ENCODE peak calls at places on chromosomes 1 and 21, in nine cellular contexts. One of them, this sample, is unnamed.

GRCh38 chr1:172165403-172165802 is 255.1 kb upstream of the C1orf105 start:
- DNase-seq in activated effector memory CD4-positive, alpha-beta T cell treated with anti-CD3 and anti-CD28 coated beads, Interleukin-2, amount 50 U/mL, for 16 hours: no peak
- DNase-seq in endodermal cell: no peak
- DNase-seq in BE2C: no peak
- DNase-seq in heart right ventricle: no peak
- DNase-seq in GM18507: no peak
- DNase-seq in ELR: no peak
- DNase-seq in stimulated activated CD4-positive, alpha-beta T cell treated with anti-CD3 and anti-CD28 coated beads, Interleukin-4, amount 100 ng/mL, for 1 hour: no peak
- DNase-seq in anterior cingulate cortex: no peak
- DNase-seq in this sample: no peak

GRCh38 chr1:215185067-215185620 is 102.6 kb downstream of the KCNK2 start:
- DNase-seq in BE2C: no peak
- DNase-seq in stimulated activated CD4-positive, alpha-beta T cell treated with anti-CD3 and anti-CD28 coated beads, Interleukin-4, amount 100 ng/mL, for 1 hour: no peak
- DNase-seq in GM18507: no peak
- DNase-seq in endodermal cell: no peak
- DNase-seq in ELR: no peak
- DNase-seq in heart right ventricle: no peak
- DNase-seq in anterior cingulate cortex: no peak
- DNase-seq in activated effector memory CD4-positive, alpha-beta T cell treated with anti-CD3 and anti-CD28 coated beads, Interleukin-2, amount 50 U/mL, for 16 hours: no peak
- DNase-seq in this sample: no peak

GRCh38 chr21:36729301-36729970 is 30.5 kb downstream of the SIM2 start:
- DNase-seq in ELR: no peak
- DNase-seq in anterior cingulate cortex: no peak
- DNase-seq in heart right ventricle: no peak
- DNase-seq in endodermal cell: peak
- DNase-seq in GM18507: no peak
- DNase-seq in activated effector memory CD4-positive, alpha-beta T cell treated with anti-CD3 and anti-CD28 coated beads, Interleukin-2, amount 50 U/mL, for 16 hours: peak
- DNase-seq in stimulated activated CD4-positive, alpha-beta T cell treated with anti-CD3 and anti-CD28 coated beads, Interleukin-4, amount 100 ng/mL, for 1 hour: no peak
- DNase-seq in BE2C: no peak
- DNase-seq in this sample: no peak

GRCh38 chr1:62218603-62219002 is 24.0 kb downstream of the L1TD1 start:
- DNase-seq in activated effector memory CD4-positive, alpha-beta T cell treated with anti-CD3 and anti-CD28 coated beads, Interleukin-2, amount 50 U/mL, for 16 hours: no peak
- DNase-seq in GM18507: no peak
- DNase-seq in anterior cingulate cortex: no peak
- DNase-seq in endodermal cell: no peak
- DNase-seq in heart right ventricle: no peak
- DNase-seq in stimulated activated CD4-positive, alpha-beta T cell treated with anti-CD3 and anti-CD28 coated beads, Interleukin-4, amount 100 ng/mL, for 1 hour: no peak
- DNase-seq in ELR: no peak
- DNase-seq in BE2C: no peak
- DNase-seq in this sample: no peak

GRCh38 chr21:45996311-45997204 is 15.0 kb downstream of the COL6A1 start:
- DNase-seq in ELR: no peak
- DNase-seq in activated effector memory CD4-positive, alpha-beta T cell treated with anti-CD3 and anti-CD28 coated beads, Interleukin-2, amount 50 U/mL, for 16 hours: peak
- DNase-seq in GM18507: no peak
- DNase-seq in BE2C: peak
- DNase-seq in endodermal cell: peak
- DNase-seq in anterior cingulate cortex: no peak
- DNase-seq in heart right ventricle: no peak
- DNase-seq in stimulated activated CD4-positive, alpha-beta T cell treated with anti-CD3 and anti-CD28 coated beads, Interleukin-4, amount 100 ng/mL, for 1 hour: no peak
- DNase-seq in this sample: no peak

GRCh38 chr21:43361493-43362296 is 65.2 kb downstream of the SIK1 start:
- DNase-seq in heart right ventricle: peak
- DNase-seq in anterior cingulate cortex: no peak
- DNase-seq in GM18507: peak
- DNase-seq in BE2C: no peak
- DNase-seq in stimulated activated CD4-positive, alpha-beta T cell treated with anti-CD3 and anti-CD28 coated beads, Interleukin-4, amount 100 ng/mL, for 1 hour: peak
- DNase-seq in activated effector memory CD4-positive, alpha-beta T cell treated with anti-CD3 and anti-CD28 coated beads, Interleukin-2, amount 50 U/mL, for 16 hours: peak
- DNase-seq in ELR: peak
- DNase-seq in endodermal cell: no peak
- DNase-seq in this sample: no peak

GRCh38 chr1:12544992-12545391 is 73.0 kb downstream of the DHRS3 start:
- DNase-seq in heart right ventricle: no peak
- DNase-seq in GM18507: no peak
- DNase-seq in ELR: no peak
- DNase-seq in activated effector memory CD4-positive, alpha-beta T cell treated with anti-CD3 and anti-CD28 coated beads, Interleukin-2, amount 50 U/mL, for 16 hours: peak
- DNase-seq in anterior cingulate cortex: no peak
- DNase-seq in endodermal cell: no peak
- DNase-seq in stimulated activated CD4-positive, alpha-beta T cell treated with anti-CD3 and anti-CD28 coated beads, Interleukin-4, amount 100 ng/mL, for 1 hour: no peak
- DNase-seq in BE2C: no peak
- DNase-seq in this sample: no peak

GRCh38 chr21:31898898-31899630 is 26.2 kb downstream of the HUNK start:
- DNase-seq in heart right ventricle: no peak
- DNase-seq in anterior cingulate cortex: no peak
- DNase-seq in GM18507: no peak
- DNase-seq in endodermal cell: no peak
- DNase-seq in BE2C: peak
- DNase-seq in ELR: no peak
- DNase-seq in stimulated activated CD4-positive, alpha-beta T cell treated with anti-CD3 and anti-CD28 coated beads, Interleukin-4, amount 100 ng/mL, for 1 hour: no peak
- DNase-seq in activated effector memory CD4-positive, alpha-beta T cell treated with anti-CD3 and anti-CD28 coated beads, Interleukin-2, amount 50 U/mL, for 16 hours: no peak
- DNase-seq in this sample: no peak

GRCh38 chr1:81812712-81813111 is 12.0 kb downstream of the ADGRL2 start:
- DNase-seq in anterior cingulate cortex: no peak
- DNase-seq in ELR: no peak
- DNase-seq in BE2C: no peak
- DNase-seq in heart right ventricle: no peak
- DNase-seq in endodermal cell: no peak
- DNase-seq in stimulated activated CD4-positive, alpha-beta T cell treated with anti-CD3 and anti-CD28 coated beads, Interleukin-4, amount 100 ng/mL, for 1 hour: no peak
- DNase-seq in activated effector memory CD4-positive, alpha-beta T cell treated with anti-CD3 and anti-CD28 coated beads, Interleukin-2, amount 50 U/mL, for 16 hours: no peak
- DNase-seq in GM18507: no peak
- DNase-seq in this sample: no peak

GRCh38 chr1:63882048-63882704 is 108.4 kb downstream of the ROR1 start:
- DNase-seq in GM18507: no peak
- DNase-seq in activated effector memory CD4-positive, alpha-beta T cell treated with anti-CD3 and anti-CD28 coated beads, Interleukin-2, amount 50 U/mL, for 16 hours: no peak
- DNase-seq in anterior cingulate cortex: no peak
- DNase-seq in BE2C: no peak
- DNase-seq in ELR: no peak
- DNase-seq in endodermal cell: no peak
- DNase-seq in stimulated activated CD4-positive, alpha-beta T cell treated with anti-CD3 and anti-CD28 coated beads, Interleukin-4, amount 100 ng/mL, for 1 hour: no peak
- DNase-seq in heart right ventricle: no peak
- DNase-seq in this sample: no peak